ENCODE peak calls at places on chromosomes 12 and 14, in ten cellular contexts. L is heart left ventricle; N is bronchial epithelial cell; T is CD8-positive, alpha-beta T cell; M is right lobe of liver; Y is IMR-90; W is left lung; U is hepatocyte; X is cardiac fibroblast; F is uterus. S is an unnamed sample.
A peak's percentile ranks its signal among the peaks of the same experiment; 100 is the strongest.

GRCh38 chr12:84697141-84697540 is 215.5 kb downstream of the SLC6A15 start:
- DNase-seq in L (no peak), N (no peak), X (peak; percentile 0), U (no peak), T (no peak), F (no peak), W (no peak), M (no peak), Y (no peak), S (no peak)

GRCh38 chr12:26149963-26150362 is 25.1 kb upstream of the BHLHE41 start:
- DNase-seq in U (no peak), L (no peak), F (no peak), M (no peak), N (no peak), T (no peak), W (no peak), Y (no peak), X (no peak), S (no peak)

GRCh38 chr12:101826766-101827368 is 3.9 kb downstream of the GNPTAB start:
- DNase-seq in X (no peak), W (no peak), Y (no peak), U (no peak), L (no peak), F (no peak), N (no peak), T (no peak), M (no peak), S (no peak)

GRCh38 chr12:31897791-31898503 is 61.3 kb upstream of the RESF1 start:
- DNase-seq in N (no peak), X (peak; percentile 44), L (peak; percentile 34), F (no peak), T (no peak), M (peak; percentile 36), U (peak; percentile 24), Y (no peak), W (peak; percentile 81), S (peak; percentile 70)

GRCh38 chr12:95182868-95183415 is 34.3 kb downstream of the FGD6 start:
- DNase-seq in W (no peak), Y (peak; percentile 73), X (peak; percentile 93), T (no peak), U (no peak), N (peak; percentile 67), F (no peak), M (no peak), L (no peak), S (no peak)

GRCh38 chr12:1993341-1993740 is 10.9 kb downstream of the DCP1B start:
- DNase-seq in M (no peak), T (no peak), X (peak; percentile 94), N (peak; percentile 96), L (no peak), F (no peak), W (no peak), Y (peak; percentile 98), U (peak; percentile 62), S (no peak)

GRCh38 chr12:47393403-47393790 is 312.4 kb downstream of the RPAP3 start:
- DNase-seq in M (no peak), L (no peak), U (no peak), Y (peak; percentile 20), N (no peak), T (no peak), F (no peak), W (no peak), X (no peak), S (no peak)

GRCh38 chr12:118541071-118541470 is 164.7 kb downstream of the SUDS3 start:
- DNase-seq in M (no peak), U (no peak), F (no peak), Y (no peak), N (no peak), X (no peak), W (no peak), L (no peak), T (no peak), S (no peak)

GRCh38 chr12:6234906-6235305 is 34.7 kb downstream of the CD9 start:
- DNase-seq in Y (no peak), N (no peak), X (no peak), T (no peak), M (no peak), U (no peak), W (no peak), F (no peak), L (no peak), S (no peak)

GRCh38 chr12:107277850-107278249 is 184.5 kb upstream of the CRY1 start:
- DNase-seq in Y (peak; percentile 84), T (no peak), F (no peak), L (no peak), N (peak; percentile 93), U (no peak), X (peak; percentile 91), M (no peak), W (no peak), S (no peak)

GRCh38 chr14:100067971-100068959 is 3.0 kb downstream of the EVL start:
- DNase-seq in U (no peak), L (no peak), Y (peak; percentile 50), X (peak; percentile 55), T (peak; percentile 76), F (no peak), W (no peak), N (peak; percentile 92), M (peak; percentile 50), S (peak; percentile 34)

GRCh38 chr12:90211017-90211416 is 502.4 kb upstream of the ATP2B1 start:
- DNase-seq in Y (peak; percentile 48), M (no peak), T (no peak), N (peak; percentile 97), F (no peak), W (no peak), L (no peak), X (peak; percentile 84), U (peak; percentile 19), S (no peak)

GRCh38 chr12:69024413-69024812 is 91.4 kb upstream of the CPM start:
- DNase-seq in M (peak; percentile 90), F (no peak), U (peak; percentile 87), T (no peak), X (peak; percentile 72), Y (no peak), W (peak; percentile 69), L (no peak), N (peak; percentile 98), S (peak; percentile 90)

GRCh38 chr12:3976351-3976938 is 103.2 kb upstream of the PARP11 start:
- DNase-seq in L (no peak), M (no peak), F (no peak), Y (no peak), W (no peak), X (no peak), U (no peak), N (no peak), T (no peak), S (no peak)

DNA sequence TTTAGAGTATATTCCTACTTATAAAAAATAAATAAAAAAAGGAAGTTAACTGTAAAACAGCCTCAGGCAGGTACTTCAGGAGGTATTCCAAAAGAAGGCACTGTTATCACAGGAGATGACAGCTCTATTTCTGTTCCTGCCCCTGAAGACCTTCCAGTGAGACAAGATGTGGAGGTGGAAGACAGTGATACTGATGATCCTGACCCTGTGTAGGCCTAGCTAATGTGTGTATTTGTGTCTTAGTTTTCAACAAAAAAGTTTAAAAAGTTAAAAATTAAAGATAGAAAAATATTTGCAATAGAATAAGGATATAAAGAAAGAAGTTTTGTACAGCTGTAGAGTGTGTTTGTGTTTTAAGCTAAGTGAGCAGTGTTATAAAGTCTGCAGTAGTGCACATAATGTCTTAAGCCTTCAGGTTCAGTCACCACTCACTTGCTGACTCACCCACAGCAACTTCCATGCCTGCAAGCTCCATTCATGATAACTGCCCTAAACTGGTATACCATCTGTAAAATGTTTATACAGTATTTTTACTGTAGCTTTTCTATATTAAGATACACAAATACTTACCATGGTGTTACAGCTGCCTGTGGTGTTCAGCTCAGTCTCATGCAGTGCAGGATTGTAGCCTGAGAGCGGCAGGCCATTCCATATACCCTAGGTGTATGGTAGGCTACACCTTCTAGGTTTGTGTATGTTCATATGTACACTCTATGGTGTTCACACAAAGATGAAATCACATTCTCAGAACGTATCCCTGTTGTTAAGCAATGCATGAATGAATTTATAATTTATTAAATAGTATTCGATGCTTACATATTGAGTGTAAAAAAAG is 121.1 kb downstream of the ANO6 start:
- DNase-seq in F (no peak), Y (peak; percentile 98), T (no peak), M (no peak), U (peak; percentile 46), L (no peak), N (peak; percentile 82), W (no peak), X (peak; percentile 86), S (no peak)
- TF ChIP-seq CTCF in F (no peak), Y (no peak), T (no peak), M (no peak), U (no peak), L (no peak), N (no peak), W (no peak), X (no peak), S (no peak)

DNA sequence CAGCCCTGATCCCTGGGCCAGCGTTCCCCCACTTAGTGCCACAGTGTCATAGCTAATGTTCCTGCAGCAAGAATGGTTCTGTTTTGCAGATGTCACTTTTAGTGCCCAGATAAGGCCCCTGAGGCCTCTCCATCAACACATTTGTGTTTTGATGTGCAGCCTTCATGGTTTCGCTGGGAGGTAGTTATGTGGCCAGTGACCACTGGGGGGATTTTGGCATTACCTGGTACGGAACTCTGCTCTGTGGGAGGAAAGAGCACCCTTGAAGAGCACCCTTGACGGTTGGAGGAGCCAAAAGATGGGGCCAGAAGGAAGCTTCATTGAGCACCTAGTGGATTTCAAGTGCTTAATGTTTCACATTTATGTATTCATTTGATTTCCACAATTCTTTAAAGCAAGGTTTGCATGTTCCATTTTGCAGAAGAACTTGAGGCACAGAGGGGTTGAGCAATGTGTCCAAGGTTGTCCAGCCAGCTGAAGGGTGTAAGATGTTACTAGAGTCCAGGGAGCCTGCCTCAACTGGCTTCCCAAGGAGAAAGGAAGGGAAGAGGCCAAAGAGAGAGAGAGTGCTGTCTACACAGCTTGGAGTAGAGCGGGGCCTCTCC is 13.0 kb downstream of the SERPINA11 start:
- DNase-seq in U (no peak), T (no peak), F (no peak), L (no peak), Y (no peak), W (no peak), M (no peak), N (no peak), X (no peak), S (no peak)
- TF ChIP-seq CTCF in U (no peak), T (no peak), F (no peak), L (no peak), Y (no peak), W (no peak), M (no peak), N (no peak), X (no peak), S (no peak)

GRCh38 chr12:94172973-94173372 is 24.6 kb downstream of the PLXNC1 start:
- DNase-seq in W (no peak), F (no peak), U (peak; percentile 85), L (no peak), N (peak; percentile 79), T (no peak), X (peak; percentile 99), Y (peak; percentile 99), M (no peak), S (no peak)
- TF ChIP-seq CTCF in W (no peak), F (no peak), U (no peak), L (no peak), N (no peak), T (no peak), X (no peak), Y (no peak), M (no peak), S (no peak)

DNA sequence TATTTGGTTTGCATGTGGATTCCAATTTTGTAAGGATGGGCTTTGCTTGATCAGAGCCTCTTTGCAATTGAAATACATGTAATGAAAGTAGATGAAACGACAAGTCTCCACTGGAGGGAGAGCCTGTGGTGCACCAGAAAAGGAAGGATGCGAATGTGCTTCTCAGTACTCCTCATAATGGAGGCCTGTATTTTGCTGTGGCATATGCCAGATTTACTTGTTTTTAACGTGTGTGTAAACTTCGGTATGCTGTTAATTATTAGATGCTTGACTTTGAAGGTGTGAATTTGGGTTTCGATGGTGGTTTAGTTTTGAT is 2.8 kb downstream of the DYRK2 start:
- DNase-seq in T (no peak), M (no peak), W (no peak), Y (peak; percentile 59), N (peak; percentile 14), L (no peak), X (peak; percentile 62), U (peak; percentile 23), F (no peak), S (peak; percentile 27)
- TF ChIP-seq CTCF in T (no peak), M (no peak), W (no peak), Y (peak; percentile 42), N (no peak), L (peak; percentile 32), X (peak; percentile 29), U (peak; percentile 39), F (no peak), S (peak; percentile 31)

S was measured in Calu3.